ENCODE peak calls at places on chromosomes 6 and 20, in five cellular contexts. J is H9, K is IMR-90, M is neuronal stem cell, I is trophoblast cell. X is an unnamed sample.

GRCh38 chr6:25404693-25405169 is 125.6 kb downstream of the CARMIL1 start:
- DNase-seq in J (no peak), K (no peak), M (no peak), I (no peak), X (no peak)

GRCh38 chr20:57650266-57650665 is 30.0 kb upstream of the ZBP1 start:
- DNase-seq in J (no peak), K (no peak), M (no peak), I (no peak), X (no peak)

GRCh38 chr6:151962246-151962846 is 154.9 kb downstream of the ESR1 start:
- DNase-seq in J (no peak), K (no peak), M (no peak), I (peak), X (no peak)

GRCh38 chr20:25317351-25318075 is 69.6 kb downstream of the PYGB start:
- DNase-seq in J (no peak), K (no peak), M (no peak), I (no peak), X (no peak)

GRCh38 chr6:159720708-159721107 is 6.6 kb upstream of the WTAP start:
- DNase-seq in J (no peak), K (no peak), M (peak), I (peak), X (peak)

GRCh38 chr6:119978274-119978889 is 628.8 kb upstream of the MAN1A1 start:
- DNase-seq in J (no peak), K (peak), M (no peak), I (peak), X (peak)

GRCh38 chr6:20633566-20634340 is 99.5 kb downstream of the CDKAL1 start:
- DNase-seq in J (no peak), K (no peak), M (no peak), I (no peak), X (no peak)

GRCh38 chr6:156517090-156517489 is 260.1 kb upstream of the ARID1B start:
- DNase-seq in J (no peak), K (no peak), M (no peak), I (no peak), X (peak)

GRCh38 chr6:41643899-41644269 is 5.6 kb downstream of the MDFI start:
- DNase-seq in J (no peak), K (no peak), M (no peak), I (no peak), X (no peak)

GRCh38 chr6:134724653-134725340 is 225.1 kb downstream of the ALDH8A1 start:
- DNase-seq in J (no peak), K (peak), M (no peak), I (peak), X (peak)

GRCh38 chr6:167661456-167662103 is 165.1 kb upstream of the AFDN start:
- DNase-seq in J (no peak), K (no peak), M (no peak), I (no peak), X (no peak)

GRCh38 chr20:57946559-57947315 is 236.9 kb upstream of the PMEPA1 start:
- DNase-seq in J (no peak), K (no peak), M (no peak), I (no peak), X (no peak)

GRCh38 chr20:51985013-51985415 is 182.7 kb upstream of the SALL4 start:
- DNase-seq in J (no peak), K (peak), M (no peak), I (peak), X (peak)

GRCh38 chr6:94953867-94954631 is 623.3 kb upstream of the MANEA start:
- DNase-seq in J (no peak), K (no peak), M (no peak), I (no peak), X (no peak)

GRCh38 chr6:56091159-56091869 is 156.1 kb downstream of the COL21A1 start:
- DNase-seq in J (no peak), K (peak), M (no peak), I (peak), X (peak)

GRCh38 chr20:50242863-50243609 is 52.4 kb downstream of the CEBPB start:
- DNase-seq in J (no peak), K (no peak), M (no peak), I (peak), X (no peak)

GRCh38 chr6:3377536-3378397 is 79.1 kb downstream of the SLC22A23 start:
- DNase-seq in J (no peak), K (peak), M (no peak), I (peak), X (no peak)

GRCh38 chr6:139494376-139495025 is 120.1 kb upstream of the CITED2 start:
- DNase-seq in J (no peak), K (no peak), M (no peak), I (no peak), X (no peak)

GRCh38 chr20:10637563-10637962 is 36.2 kb downstream of the JAG1 start:
- DNase-seq in J (peak), K (no peak), M (peak), I (no peak), X (no peak)

GRCh38 chr6:136920858-136921520 is 1.1 kb upstream of the SLC35D3 start:
- DNase-seq in J (peak), K (no peak), M (peak), I (peak), X (peak)

GRCh38 chr6:136921521-136921935 is 573 bp upstream of the SLC35D3 start:
- DNase-seq in J (peak), K (no peak), M (peak), I (no peak), X (no peak)

GRCh38 chr6:136922680-136922996 is 537 bp downstream of the SLC35D3 start:
- DNase-seq in J (no peak), K (no peak), M (no peak), I (no peak), X (no peak)

GRCh38 chr6:136921936-136922679 is at the start of gene SLC35D3:
- DNase-seq in J (peak), K (no peak), M (peak), I (peak), X (peak)

DNA sequence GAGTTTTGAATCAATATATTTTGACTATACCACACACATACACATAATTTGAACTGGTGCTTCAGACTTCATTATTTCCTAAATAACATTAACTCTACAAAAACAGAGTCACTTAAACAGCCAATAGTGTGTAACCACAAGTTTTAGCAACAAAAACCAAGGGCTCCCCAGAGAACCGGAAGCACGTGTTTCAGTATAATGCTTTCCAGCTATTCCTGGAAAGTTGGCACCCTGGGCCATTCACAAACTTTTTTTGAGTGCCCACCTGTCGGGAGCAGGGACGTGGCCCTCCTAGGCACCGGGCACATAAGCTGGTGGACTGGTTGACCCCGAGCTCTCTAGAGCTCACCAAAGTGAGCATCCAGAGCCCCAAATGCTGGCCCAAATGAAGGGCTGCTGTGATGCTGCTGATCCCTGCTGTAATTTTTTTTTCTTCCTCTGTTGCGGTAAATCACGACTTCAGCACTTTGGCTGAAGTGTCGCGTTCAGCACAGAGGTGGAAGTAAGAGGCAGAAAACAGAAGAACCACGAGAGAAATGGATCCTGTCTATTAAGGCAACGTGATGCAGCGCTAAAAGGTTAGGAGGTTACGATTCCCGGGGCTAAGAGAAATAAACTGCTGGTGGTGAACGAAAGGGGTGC is 1.8 kb upstream of the SLC35D3 start:
- DNase-seq in J (no peak), K (no peak), M (no peak), I (no peak), X (no peak)
- H3K23ac ChIP-seq in J (no peak), K (no peak), M (no peak), I (no peak), X (no peak)

GRCh38 chr6:158063736-158064135 is 82.1 kb downstream of the SYNJ2 start:
- DNase-seq in J (no peak), K (no peak), M (no peak), I (no peak), X (no peak)

GRCh38 chr6:158067436-158068015 is 85.9 kb downstream of the SYNJ2 start:
- DNase-seq in J (no peak), K (no peak), M (no peak), I (peak), X (no peak)

GRCh38 chr6:158066161-158066781 is 84.6 kb downstream of the SYNJ2 start:
- DNase-seq in J (no peak), K (no peak), M (no peak), I (no peak), X (no peak)

GRCh38 chr6:158061709-158062461 is 80.2 kb downstream of the SYNJ2 start:
- DNase-seq in J (no peak), K (no peak), M (no peak), I (no peak), X (no peak)

DNA sequence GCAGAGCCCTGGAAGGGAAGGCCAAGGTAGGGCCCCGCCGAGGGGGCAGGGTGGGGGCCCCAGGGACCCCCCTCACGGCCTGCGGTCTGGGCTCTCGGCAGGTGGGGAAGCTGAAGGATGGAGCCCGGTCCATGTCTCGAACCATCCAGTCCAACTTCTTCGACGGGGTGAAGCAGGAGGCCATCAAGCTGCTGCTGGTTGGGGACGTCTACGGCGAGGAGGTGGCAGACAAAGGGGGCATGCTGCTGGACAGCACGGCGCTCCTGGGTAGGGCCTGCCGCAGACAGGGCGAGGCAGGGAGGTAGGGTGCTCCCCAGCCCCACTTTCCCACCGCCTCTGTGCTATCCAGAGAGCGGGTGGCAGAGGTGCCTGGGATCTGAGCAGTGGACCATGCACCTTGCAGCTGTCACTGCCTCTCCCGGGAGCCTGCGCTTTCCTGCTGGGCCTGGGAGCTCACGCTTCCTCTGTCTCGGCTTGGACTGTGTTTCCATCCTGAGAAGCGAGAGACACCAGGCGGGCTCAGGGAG is 83.1 kb downstream of the SYNJ2 start:
- DNase-seq in J (no peak), K (no peak), M (no peak), I (no peak), X (no peak)
- H3K4me2 ChIP-seq in J (no peak), K (no peak), M (no peak), I (no peak), X (no peak)

DNA sequence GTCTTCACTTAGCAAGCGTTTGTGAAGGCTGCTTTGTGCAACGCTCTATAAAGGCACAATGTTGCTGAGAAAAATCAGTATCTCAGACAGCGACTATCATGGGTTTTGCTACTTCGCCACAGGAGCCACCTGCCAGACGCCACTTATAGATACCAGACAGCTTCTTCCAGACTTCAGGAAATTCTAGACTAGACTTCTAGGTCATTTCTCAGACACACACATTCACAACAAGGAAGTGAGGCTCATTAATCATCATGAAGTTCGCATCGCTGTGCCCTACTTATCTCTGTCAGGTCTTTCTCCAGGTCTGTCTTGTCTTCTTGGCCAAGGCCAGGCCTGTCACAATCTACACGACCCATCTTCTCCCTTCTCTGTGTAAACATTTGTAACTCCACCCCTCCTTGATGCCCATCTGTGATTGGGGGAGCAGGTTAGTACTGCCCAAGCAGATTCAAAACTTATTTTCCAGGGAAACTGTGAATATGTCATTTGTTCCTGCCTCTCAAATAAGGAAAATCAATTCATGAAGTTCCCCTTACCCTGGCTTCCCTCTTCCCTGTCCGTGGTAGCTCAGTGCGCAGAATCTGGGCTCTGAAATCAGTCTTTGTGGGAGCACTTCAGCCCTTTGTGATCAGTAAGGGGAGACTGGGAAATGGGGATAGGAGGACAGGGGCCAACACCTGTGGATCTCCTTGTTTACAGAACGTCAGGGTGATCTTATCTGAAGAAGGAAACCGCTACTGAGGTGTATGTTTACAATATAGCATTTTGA is 115.5 kb downstream of the TNFAIP3 start:
- DNase-seq in J (no peak), K (no peak), M (no peak), I (no peak), X (no peak)
- H3K23ac ChIP-seq in J (no peak), K (no peak), M (no peak), I (no peak), X (no peak)

GRCh38 chr6:75419980-75420379 is 73.6 kb downstream of the FILIP1 start:
- DNase-seq in J (no peak), K (no peak), M (no peak), I (no peak), X (no peak)

GRCh38 chr6:75422024-75422639 is 71.5 kb downstream of the FILIP1 start:
- DNase-seq in J (no peak), K (peak), M (no peak), I (no peak), X (no peak)

GRCh38 chr6:75418233-75418632 is 75.4 kb downstream of the FILIP1 start:
- DNase-seq in J (no peak), K (no peak), M (no peak), I (no peak), X (no peak)

GRCh38 chr6:75419408-75419807 is 74.2 kb downstream of the FILIP1 start:
- DNase-seq in J (no peak), K (no peak), M (no peak), I (no peak), X (no peak)

DNA sequence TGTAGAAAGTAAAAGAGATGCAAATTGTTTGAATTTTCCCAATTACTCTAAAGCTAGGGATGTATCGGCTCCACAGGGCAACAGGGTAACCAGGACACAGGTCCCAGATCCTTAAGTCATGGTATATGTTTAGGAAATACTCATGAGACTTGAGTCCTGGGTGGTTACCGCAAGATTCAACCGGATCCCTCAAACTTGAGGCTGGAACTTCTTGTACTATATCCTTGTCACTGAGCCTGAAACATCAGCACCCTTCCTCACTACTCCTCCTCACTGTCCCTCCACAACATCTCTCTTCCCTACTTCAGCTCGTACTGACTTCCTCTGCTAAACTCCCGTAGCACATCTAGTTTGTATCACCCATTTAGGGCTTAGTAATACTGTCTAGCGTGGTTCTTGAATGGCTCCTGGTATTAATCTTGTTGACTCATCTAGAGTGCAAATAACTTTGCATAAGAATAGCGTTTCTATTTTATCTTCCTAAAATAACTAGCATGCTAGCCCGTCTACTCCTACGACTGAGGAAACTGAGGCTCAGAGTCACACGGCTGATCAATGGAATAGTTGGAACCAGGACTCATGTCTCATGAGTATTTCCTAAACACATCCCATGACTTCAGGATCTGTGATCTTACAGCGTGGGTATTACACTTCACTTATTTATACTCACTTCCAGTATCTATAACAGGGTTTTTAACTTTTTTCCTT is 72.1 kb downstream of the FILIP1 start:
- DNase-seq in J (no peak), K (peak), M (no peak), I (no peak), X (no peak)
- H3K4me2 ChIP-seq in J (no peak), K (peak), M (no peak), I (no peak), X (no peak)

GRCh38 chr6:43075791-43076092 is 372 bp upstream of the PTK7 start:
- DNase-seq in J (no peak), K (no peak), M (no peak), I (no peak), X (no peak)
- H3K23ac ChIP-seq in J (no peak), K (peak), M (no peak), I (no peak), X (no peak)